ENCODE peak calls at places on chromosomes 3 and 15, in five cellular contexts. D, J, P, H and U are unnamed samples.

GRCh38 chr3:189369636-189370035 is 197.9 kb downstream of the TPRG1 start:
- DNase-seq in D (no peak), J (no peak), P (no peak), H (no peak), U (no peak)

GRCh38 chr15:42264790-42265189 is 8.2 kb upstream of the GANC start:
- DNase-seq in D (no peak), J (no peak), P (no peak), H (no peak), U (no peak)

GRCh38 chr3:87549208-87549607 is 272.8 kb upstream of the POU1F1 start:
- DNase-seq in D (no peak), J (no peak), P (no peak), H (no peak), U (no peak)

GRCh38 chr3:132615911-132616310 is 18.8 kb downstream of the ACKR4 start:
- DNase-seq in D (no peak), J (no peak), P (no peak), H (no peak), U (no peak)

GRCh38 chr3:72317491-72317890 is 530.8 kb downstream of the SHQ1 start:
- DNase-seq in D (no peak), J (no peak), P (no peak), H (no peak), U (no peak)

GRCh38 chr15:35751421-35752133 is 205.6 kb upstream of the DPH6 start:
- DNase-seq in D (no peak), J (peak), P (peak), H (peak), U (peak)

GRCh38 chr15:64161688-64162477 is 939 bp downstream of the PPIB start:
- DNase-seq in D (no peak), J (no peak), P (no peak), H (no peak), U (no peak)

GRCh38 chr15:58534556-58534955 is 102.8 kb downstream of the LIPC start:
- DNase-seq in D (no peak), J (no peak), P (no peak), H (no peak), U (no peak)

GRCh38 chr15:78841891-78842290 is 30.6 kb upstream of the ADAMTS7 start:
- DNase-seq in D (no peak), J (no peak), P (no peak), H (no peak), U (no peak)

GRCh38 chr15:68469162-68470048 is 37.4 kb upstream of the ITGA11 start:
- DNase-seq in D (peak), J (no peak), P (no peak), H (no peak), U (no peak)

GRCh38 chr3:125123455-125123854 is 67.7 kb upstream of the HEG1 start:
- DNase-seq in D (no peak), J (no peak), P (no peak), H (no peak), U (no peak)